ENCODE peak calls at places on chromosomes 2 and 18, in five cellular contexts. One of them, this sample, is unnamed.

GRCh38 chr2:42314892-42315468 is 46.0 kb downstream of the COX7A2L start:
- DNase-seq in activated T-cell treated with anti-CD3 and anti-CD28 coated beads for 1 hour: no peak
- DNase-seq in AG08396: peak
- DNase-seq in activated CD4-positive, alpha-beta T cell treated with anti-CD3 and anti-CD28 coated beads, Interleukin-2, amount 50 U/mL, for 24 hours: no peak
- DNase-seq in COR-L47: no peak
- DNase-seq in this sample: no peak

GRCh38 chr2:196750291-196750923 is 49.1 kb downstream of the GTF3C3 start:
- DNase-seq in COR-L47: no peak
- DNase-seq in activated CD4-positive, alpha-beta T cell treated with anti-CD3 and anti-CD28 coated beads, Interleukin-2, amount 50 U/mL, for 24 hours: no peak
- DNase-seq in AG08396: no peak
- DNase-seq in activated T-cell treated with anti-CD3 and anti-CD28 coated beads for 1 hour: no peak
- DNase-seq in this sample: no peak

GRCh38 chr2:37085731-37086147 is 1.4 kb downstream of the GPATCH11 start:
- DNase-seq in AG08396: peak
- DNase-seq in activated T-cell treated with anti-CD3 and anti-CD28 coated beads for 1 hour: no peak
- DNase-seq in COR-L47: no peak
- DNase-seq in activated CD4-positive, alpha-beta T cell treated with anti-CD3 and anti-CD28 coated beads, Interleukin-2, amount 50 U/mL, for 24 hours: no peak
- DNase-seq in this sample: no peak

GRCh38 chr2:152415811-152416210 is 80.8 kb downstream of the FMNL2 start:
- DNase-seq in activated T-cell treated with anti-CD3 and anti-CD28 coated beads for 1 hour: no peak
- DNase-seq in AG08396: no peak
- DNase-seq in activated CD4-positive, alpha-beta T cell treated with anti-CD3 and anti-CD28 coated beads, Interleukin-2, amount 50 U/mL, for 24 hours: no peak
- DNase-seq in COR-L47: no peak
- DNase-seq in this sample: no peak

GRCh38 chr18:40738321-40738880 is 1216.6 kb upstream of the PIK3C3 start:
- DNase-seq in activated T-cell treated with anti-CD3 and anti-CD28 coated beads for 1 hour: no peak
- DNase-seq in activated CD4-positive, alpha-beta T cell treated with anti-CD3 and anti-CD28 coated beads, Interleukin-2, amount 50 U/mL, for 24 hours: no peak
- DNase-seq in AG08396: no peak
- DNase-seq in COR-L47: no peak
- DNase-seq in this sample: no peak

GRCh38 chr18:70058916-70059315 is 111.2 kb upstream of the CD226 start:
- DNase-seq in activated T-cell treated with anti-CD3 and anti-CD28 coated beads for 1 hour: no peak
- DNase-seq in AG08396: no peak
- DNase-seq in COR-L47: no peak
- DNase-seq in activated CD4-positive, alpha-beta T cell treated with anti-CD3 and anti-CD28 coated beads, Interleukin-2, amount 50 U/mL, for 24 hours: no peak
- DNase-seq in this sample: no peak

GRCh38 chr2:150280255-150280654 is 207.2 kb downstream of the RND3 start:
- DNase-seq in activated CD4-positive, alpha-beta T cell treated with anti-CD3 and anti-CD28 coated beads, Interleukin-2, amount 50 U/mL, for 24 hours: no peak
- DNase-seq in activated T-cell treated with anti-CD3 and anti-CD28 coated beads for 1 hour: no peak
- DNase-seq in COR-L47: no peak
- DNase-seq in AG08396: no peak
- DNase-seq in this sample: no peak

GRCh38 chr2:43611987-43612894 is 16.4 kb upstream of the THADA start:
- DNase-seq in activated CD4-positive, alpha-beta T cell treated with anti-CD3 and anti-CD28 coated beads, Interleukin-2, amount 50 U/mL, for 24 hours: peak
- DNase-seq in AG08396: peak
- DNase-seq in activated T-cell treated with anti-CD3 and anti-CD28 coated beads for 1 hour: peak
- DNase-seq in COR-L47: peak
- DNase-seq in this sample: no peak

GRCh38 chr2:88199912-88200682 is 30.0 kb downstream of the THNSL2 start:
- DNase-seq in COR-L47: no peak
- DNase-seq in activated CD4-positive, alpha-beta T cell treated with anti-CD3 and anti-CD28 coated beads, Interleukin-2, amount 50 U/mL, for 24 hours: no peak
- DNase-seq in AG08396: no peak
- DNase-seq in activated T-cell treated with anti-CD3 and anti-CD28 coated beads for 1 hour: no peak
- DNase-seq in this sample: no peak

GRCh38 chr2:42848270-42848669 is 55.9 kb upstream of the HAAO start:
- DNase-seq in activated CD4-positive, alpha-beta T cell treated with anti-CD3 and anti-CD28 coated beads, Interleukin-2, amount 50 U/mL, for 24 hours: no peak
- DNase-seq in AG08396: no peak
- DNase-seq in activated T-cell treated with anti-CD3 and anti-CD28 coated beads for 1 hour: no peak
- DNase-seq in COR-L47: no peak
- DNase-seq in this sample: no peak

GRCh38 chr2:160442603-160443002 is 51.0 kb downstream of the RBMS1 start:
- DNase-seq in AG08396: no peak
- DNase-seq in activated CD4-positive, alpha-beta T cell treated with anti-CD3 and anti-CD28 coated beads, Interleukin-2, amount 50 U/mL, for 24 hours: no peak
- DNase-seq in activated T-cell treated with anti-CD3 and anti-CD28 coated beads for 1 hour: no peak
- DNase-seq in COR-L47: no peak
- DNase-seq in this sample: no peak

GRCh38 chr2:196160101-196160500 is 11.3 kb downstream of the STK17B start:
- DNase-seq in COR-L47: no peak
- DNase-seq in AG08396: peak
- DNase-seq in activated T-cell treated with anti-CD3 and anti-CD28 coated beads for 1 hour: no peak
- DNase-seq in activated CD4-positive, alpha-beta T cell treated with anti-CD3 and anti-CD28 coated beads, Interleukin-2, amount 50 U/mL, for 24 hours: no peak
- DNase-seq in this sample: no peak

GRCh38 chr2:15943378-15943851 is 3.1 kb downstream of the MYCN start:
- DNase-seq in COR-L47: no peak
- DNase-seq in activated T-cell treated with anti-CD3 and anti-CD28 coated beads for 1 hour: no peak
- DNase-seq in activated CD4-positive, alpha-beta T cell treated with anti-CD3 and anti-CD28 coated beads, Interleukin-2, amount 50 U/mL, for 24 hours: no peak
- DNase-seq in AG08396: no peak
- DNase-seq in this sample: no peak

GRCh38 chr18:79871481-79872091 is 73.8 kb downstream of the KCNG2 start:
- DNase-seq in AG08396: no peak
- DNase-seq in activated CD4-positive, alpha-beta T cell treated with anti-CD3 and anti-CD28 coated beads, Interleukin-2, amount 50 U/mL, for 24 hours: no peak
- DNase-seq in activated T-cell treated with anti-CD3 and anti-CD28 coated beads for 1 hour: no peak
- DNase-seq in COR-L47: no peak
- DNase-seq in this sample: no peak

GRCh38 chr2:23513245-23513880 is 128.4 kb downstream of the KLHL29 start:
- DNase-seq in AG08396: no peak
- DNase-seq in COR-L47: no peak
- DNase-seq in activated T-cell treated with anti-CD3 and anti-CD28 coated beads for 1 hour: no peak
- DNase-seq in activated CD4-positive, alpha-beta T cell treated with anti-CD3 and anti-CD28 coated beads, Interleukin-2, amount 50 U/mL, for 24 hours: no peak
- DNase-seq in this sample: no peak

GRCh38 chr2:3101016-3101703 is 276.5 kb downstream of the EIPR1 start:
- DNase-seq in activated T-cell treated with anti-CD3 and anti-CD28 coated beads for 1 hour: no peak
- DNase-seq in AG08396: no peak
- DNase-seq in COR-L47: no peak
- DNase-seq in activated CD4-positive, alpha-beta T cell treated with anti-CD3 and anti-CD28 coated beads, Interleukin-2, amount 50 U/mL, for 24 hours: no peak
- DNase-seq in this sample: no peak

GRCh38 chr2:41414486-41415230 is 633.2 kb upstream of the PKDCC start:
- DNase-seq in AG08396: peak
- DNase-seq in activated CD4-positive, alpha-beta T cell treated with anti-CD3 and anti-CD28 coated beads, Interleukin-2, amount 50 U/mL, for 24 hours: no peak
- DNase-seq in activated T-cell treated with anti-CD3 and anti-CD28 coated beads for 1 hour: no peak
- DNase-seq in COR-L47: peak
- DNase-seq in this sample: peak

GRCh38 chr2:40240067-40240466 is 211.8 kb downstream of the SLC8A1 start:
- DNase-seq in COR-L47: peak
- DNase-seq in activated CD4-positive, alpha-beta T cell treated with anti-CD3 and anti-CD28 coated beads, Interleukin-2, amount 50 U/mL, for 24 hours: no peak
- DNase-seq in activated T-cell treated with anti-CD3 and anti-CD28 coated beads for 1 hour: no peak
- DNase-seq in AG08396: peak
- DNase-seq in this sample: no peak

GRCh38 chr2:133553251-133553650 is 15.0 kb downstream of the NCKAP5 start:
- DNase-seq in activated CD4-positive, alpha-beta T cell treated with anti-CD3 and anti-CD28 coated beads, Interleukin-2, amount 50 U/mL, for 24 hours: no peak
- DNase-seq in AG08396: no peak
- DNase-seq in activated T-cell treated with anti-CD3 and anti-CD28 coated beads for 1 hour: no peak
- DNase-seq in COR-L47: no peak
- DNase-seq in this sample: no peak

GRCh38 chr18:6955304-6955703 is 162.3 kb downstream of the LAMA1 start:
- DNase-seq in COR-L47: no peak
- DNase-seq in activated CD4-positive, alpha-beta T cell treated with anti-CD3 and anti-CD28 coated beads, Interleukin-2, amount 50 U/mL, for 24 hours: no peak
- DNase-seq in activated T-cell treated with anti-CD3 and anti-CD28 coated beads for 1 hour: no peak
- DNase-seq in AG08396: no peak
- DNase-seq in this sample: no peak

GRCh38 chr2:37636209-37637077 is 35.0 kb downstream of the CDC42EP3 start:
- DNase-seq in activated CD4-positive, alpha-beta T cell treated with anti-CD3 and anti-CD28 coated beads, Interleukin-2, amount 50 U/mL, for 24 hours: no peak
- DNase-seq in activated T-cell treated with anti-CD3 and anti-CD28 coated beads for 1 hour: no peak
- DNase-seq in COR-L47: no peak
- DNase-seq in AG08396: no peak
- DNase-seq in this sample: no peak